ENCODE peak calls at places on chromosomes 1 and 21, in five cellular contexts. L, Z, K, A and O are unnamed samples.

GRCh38 chr1:66298427-66298826 is 235.5 kb upstream of the SGIP1 start:
- DNase-seq in L (no peak), Z (no peak), K (no peak), A (no peak), O (peak; percentile 68)

GRCh38 chr1:203512830-203513578 is 19.1 kb downstream of the OPTC start:
- DNase-seq in L (peak; percentile 49), Z (peak; percentile 85), K (no peak), A (no peak), O (peak; percentile 75)

GRCh38 chr1:240575976-240576666 is 35.8 kb downstream of the GREM2 start:
- DNase-seq in L (no peak), Z (no peak), K (no peak), A (no peak), O (no peak)

GRCh38 chr1:39453603-39454002 is 37.8 kb upstream of the BMP8A start:
- DNase-seq in L (no peak), Z (no peak), K (no peak), A (no peak), O (no peak)

GRCh38 chr1:207876129-207876528 is 34.8 kb downstream of the CD34 start:
- DNase-seq in L (no peak), Z (no peak), K (peak; percentile 31), A (peak; percentile 58), O (no peak)

GRCh38 chr1:106926748-106927582 is 129.5 kb upstream of the PRMT6 start:
- DNase-seq in L (no peak), Z (no peak), K (no peak), A (no peak), O (no peak)

GRCh38 chr1:65264197-65264929 is 45.0 kb upstream of the DNAJC6 start:
- DNase-seq in L (peak; percentile 81), Z (peak; percentile 13), K (peak; percentile 70), A (no peak), O (no peak)

GRCh38 chr1:47598357-47598756 is 160.5 kb downstream of the FOXD2 start:
- DNase-seq in L (no peak), Z (no peak), K (no peak), A (no peak), O (no peak)

GRCh38 chr1:27111771-27112573 is 43.0 kb downstream of the SLC9A1 start:
- DNase-seq in L (no peak), Z (peak; percentile 99), K (peak; percentile 63), A (peak; percentile 52), O (peak; percentile 73)

GRCh38 chr1:172351761-172352161 is 68.7 kb upstream of the C1orf105 start:
- DNase-seq in L (no peak), Z (peak; percentile 67), K (no peak), A (no peak), O (no peak)

GRCh38 chr1:84851839-84852238 is 41.2 kb downstream of the LPAR3 start:
- DNase-seq in L (no peak), Z (no peak), K (no peak), A (no peak), O (no peak)

GRCh38 chr21:36700295-36700960 is 1.5 kb downstream of the SIM2 start:
- DNase-seq in L (peak; percentile 57), Z (no peak), K (no peak), A (no peak), O (no peak)

GRCh38 chr1:106268070-106268469 is 788.4 kb upstream of the PRMT6 start:
- DNase-seq in L (no peak), Z (no peak), K (no peak), A (no peak), O (no peak)

GRCh38 chr1:66576645-66577044 is 42.7 kb downstream of the SGIP1 start:
- DNase-seq in L (no peak), Z (peak; percentile 64), K (peak; percentile 14), A (no peak), O (no peak)

GRCh38 chr1:244974550-244974949 is 110.2 kb upstream of the HNRNPU start:
- DNase-seq in L (no peak), Z (no peak), K (no peak), A (no peak), O (no peak)

GRCh38 chr1:30903343-30904034 is 5.1 kb downstream of the SDC3 start:
- DNase-seq in L (no peak), Z (no peak), K (no peak), A (no peak), O (no peak)

GRCh38 chr1:182809414-182809957 is 19.9 kb downstream of the NPL start:
- DNase-seq in L (no peak), Z (no peak), K (no peak), A (no peak), O (no peak)

GRCh38 chr1:243447342-243447741 is 191.5 kb downstream of the SDCCAG8 start:
- DNase-seq in L (no peak), Z (no peak), K (no peak), A (peak; percentile 58), O (no peak)

GRCh38 chr1:150576794-150577556 is 2.4 kb downstream of the MCL1 start:
- DNase-seq in L (no peak), Z (no peak), K (no peak), A (no peak), O (no peak)

GRCh38 chr1:242240691-242241090 is 241.8 kb upstream of the MAP1LC3C start:
- DNase-seq in L (no peak), Z (no peak), K (no peak), A (no peak), O (no peak)

GRCh38 chr1:79362470-79362869 is 355.9 kb upstream of the ADGRL4 start:
- DNase-seq in L (no peak), Z (no peak), K (no peak), A (no peak), O (no peak)

GRCh38 chr1:1273535-1274298 is at the start of gene UBE2J2:
- DNase-seq in L (peak; percentile 90), Z (peak; percentile 84), K (peak; percentile 100), A (peak; percentile 98), O (peak; percentile 67)

GRCh38 chr1:4561213-4561612 is 93.2 kb upstream of the AJAP1 start:
- DNase-seq in L (no peak), Z (no peak), K (no peak), A (no peak), O (no peak)

GRCh38 chr1:184810735-184811316 is 56.2 kb upstream of the EDEM3 start:
- DNase-seq in L (no peak), Z (no peak), K (no peak), A (no peak), O (no peak)

GRCh38 chr1:111513410-111514020 is 10.1 kb upstream of the ADORA3 start:
- DNase-seq in L (no peak), Z (peak; percentile 73), K (peak; percentile 52), A (no peak), O (no peak)

GRCh38 chr1:194004146-194004545 is 817.7 kb upstream of the B3GALT2 start:
- DNase-seq in L (no peak), Z (no peak), K (no peak), A (no peak), O (no peak)

GRCh38 chr1:112700290-112701226 is 6.4 kb downstream of the RHOC start:
- DNase-seq in L (peak; percentile 83), Z (peak; percentile 100), K (peak; percentile 87), A (peak; percentile 95), O (peak; percentile 77)

GRCh38 chr1:35935989-35936388 is 5.1 kb downstream of the AGO3 start:
- DNase-seq in L (no peak), Z (no peak), K (peak; percentile 33), A (no peak), O (no peak)

GRCh38 chr1:227728892-227729143 is 6.3 kb downstream of the JMJD4 start:
- DNase-seq in L (no peak), Z (no peak), K (no peak), A (peak; percentile 37), O (no peak)

GRCh38 chr1:227729144-227729880 is 5.8 kb downstream of the JMJD4 start:
- DNase-seq in L (peak; percentile 59), Z (no peak), K (peak; percentile 25), A (peak; percentile 54), O (no peak)

GRCh38 chr1:227729881-227730629 is 5.0 kb downstream of the JMJD4 start:
- DNase-seq in L (peak; percentile 81), Z (peak; percentile 47), K (peak; percentile 78), A (peak; percentile 68), O (peak; percentile 27)

GRCh38 chr1:227726924-227727599 is 8.0 kb downstream of the JMJD4 start:
- DNase-seq in L (no peak), Z (no peak), K (no peak), A (no peak), O (no peak)

DNA sequence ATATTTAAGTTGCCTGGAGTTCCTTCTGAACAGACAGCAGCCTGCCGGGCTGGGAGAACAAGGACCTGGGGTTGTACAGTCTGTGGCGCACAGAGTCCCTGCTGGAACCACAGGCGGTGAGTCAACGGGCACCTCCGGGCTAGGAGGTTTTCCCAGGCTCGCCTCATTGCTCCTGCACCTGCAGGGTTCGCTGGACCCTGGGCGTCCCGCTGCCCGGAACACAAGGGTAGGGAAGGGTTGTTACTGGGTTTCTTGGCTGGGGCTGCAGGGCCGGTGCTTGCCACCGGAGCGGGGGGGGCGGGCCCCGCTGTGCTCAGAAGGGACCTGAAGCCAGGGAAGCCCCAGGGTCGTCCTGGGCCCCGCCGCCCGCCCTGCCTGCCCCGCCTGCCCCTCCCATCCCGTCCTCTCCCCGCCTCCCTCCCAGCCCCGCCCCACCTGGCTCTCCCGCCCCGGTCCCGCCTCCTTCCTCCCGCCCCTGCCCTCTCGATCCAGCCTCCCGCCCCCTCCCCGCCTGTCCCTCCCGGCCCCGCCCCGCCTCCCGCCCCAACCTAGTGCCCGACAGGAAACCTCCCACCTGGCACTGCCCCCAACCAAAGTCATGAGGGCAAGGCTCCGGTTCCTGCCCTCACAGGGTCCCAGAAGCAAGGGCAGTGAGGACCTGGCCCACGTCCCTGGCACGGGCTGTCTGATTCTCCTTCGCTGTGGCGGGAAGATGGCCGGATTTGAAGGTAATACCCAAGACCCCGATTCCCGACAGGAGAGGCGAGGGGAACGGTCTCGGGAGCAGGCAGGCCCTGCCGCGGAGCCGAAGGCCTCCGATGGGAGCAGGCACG is 6.8 kb downstream of the JMJD4 start:
- DNase-seq in L (peak; percentile 82), Z (peak; percentile 44), K (peak; percentile 94), A (peak; percentile 97), O (peak; percentile 57)
- TF ChIP-seq POLR2AphosphoS5 in L (no peak), Z (peak; percentile 4), K (peak; percentile 25), A (no peak), O (peak; percentile 24)

GRCh38 chr1:87853576-87854351 is 525.1 kb downstream of the LMO4 start:
- DNase-seq in L (no peak), Z (peak; percentile 52), K (no peak), A (no peak), O (no peak)
- H2AFZ ChIP-seq in L (peak overlapping the region; percentile 57), Z (peak overlapping the region; percentile 59), K (peak overlapping the region; percentile 56), A (no peak overlapping the region), O (no peak overlapping the region)

DNA sequence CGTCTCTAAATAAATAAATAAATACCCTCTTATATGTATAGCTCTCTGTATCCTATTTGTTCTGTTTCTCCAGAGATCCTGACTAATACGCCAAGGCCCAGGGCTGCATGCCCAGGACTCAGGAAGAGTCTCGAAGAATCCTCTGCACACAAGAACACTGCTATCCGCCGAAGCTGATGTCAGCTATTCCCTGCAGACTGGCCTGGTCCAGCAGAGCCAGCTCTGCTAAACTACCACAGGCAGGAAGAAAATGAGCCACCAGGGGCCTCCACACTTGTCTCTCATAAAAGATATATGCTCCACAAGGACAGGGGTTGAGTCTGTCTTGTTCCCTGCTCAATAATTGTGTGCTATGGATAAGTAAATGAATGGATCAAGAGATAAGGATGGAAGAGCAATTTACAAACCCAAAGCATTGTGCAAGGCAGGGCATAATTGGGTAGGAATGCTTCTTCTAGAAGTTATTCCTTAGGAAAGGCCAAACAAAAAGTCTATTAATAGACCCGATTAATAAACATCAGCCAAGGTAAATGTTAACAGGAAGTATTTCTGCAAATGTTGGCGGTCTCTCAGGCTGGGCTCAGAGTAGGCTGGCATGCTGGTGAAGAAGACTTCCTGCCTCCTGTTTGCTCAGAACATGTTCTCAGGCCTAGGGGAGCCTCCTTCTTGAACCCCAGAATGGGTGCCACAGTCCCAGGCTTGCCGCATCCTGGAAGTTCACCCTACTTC is 26.3 kb upstream of the MAN1C1 start:
- DNase-seq in L (no peak), Z (peak; percentile 34), K (no peak), A (no peak), O (no peak)
- TF ChIP-seq CTCF in L (no peak), Z (no peak), K (no peak), A (peak; percentile 32), O (no peak)

GRCh38 chr1:215287362-215287761 is 204.8 kb downstream of the KCNK2 start:
- DNase-seq in L (no peak), Z (no peak), K (no peak), A (no peak), O (no peak)
- TF ChIP-seq POLR2AphosphoS5 in L (no peak), Z (no peak), K (no peak), A (no peak), O (no peak)